ENCODE peak calls at places on chromosomes 13 and 19, in nine cellular contexts. Y, H, G, T, P, F, A, R and V are unnamed samples.

GRCh38 chr13:75258159-75258782 is 223.7 kb downstream of the TBC1D4 start:
- DNase-seq in G (peak), P (no peak), Y (no peak), H (no peak), A (peak), R (no peak), T (peak), F (peak), V (no peak)

GRCh38 chr19:38388310-38389100 is at the start of gene SPRED3:
- DNase-seq in T (peak), H (no peak), G (no peak), R (no peak), F (no peak), P (no peak), Y (no peak), A (peak), V (no peak)

GRCh38 chr19:57027360-57027759 is 92.4 kb upstream of the USP29 start:
- DNase-seq in T (no peak), H (no peak), Y (no peak), F (no peak), G (no peak), P (no peak), R (no peak), A (no peak), V (no peak)

GRCh38 chr19:32928806-32929205 is 43.0 kb downstream of the CEP89 start:
- DNase-seq in F (no peak), R (no peak), A (no peak), G (no peak), P (no peak), Y (no peak), T (no peak), H (no peak), V (no peak)

GRCh38 chr19:13163609-13164364 is 13.6 kb downstream of the IER2 start:
- DNase-seq in F (peak), Y (peak), T (no peak), H (peak), R (no peak), P (no peak), A (no peak), G (peak), V (no peak)

GRCh38 chr19:2084993-2085720 is 11.0 kb downstream of the MOB3A start:
- DNase-seq in G (peak), P (peak), A (no peak), F (peak), H (peak), Y (peak), T (no peak), R (peak), V (peak)

GRCh38 chr13:30021611-30022010 is 171.2 kb upstream of the UBL3 start:
- DNase-seq in A (no peak), T (no peak), G (peak), P (no peak), Y (no peak), H (no peak), R (no peak), F (peak), V (no peak)

GRCh38 chr13:68439821-68440220 is 1209.7 kb upstream of the PCDH9 start:
- DNase-seq in A (peak), H (no peak), R (no peak), P (no peak), Y (no peak), F (no peak), G (peak), T (no peak), V (no peak)

GRCh38 chr13:84574851-84575250 is 692.6 kb upstream of the SLITRK1 start:
- DNase-seq in T (peak), Y (no peak), A (no peak), G (peak), F (peak), P (no peak), H (no peak), R (no peak), V (no peak)

GRCh38 chr19:33202546-33203507 is 8.7 kb downstream of the LRP3 start:
- DNase-seq in A (no peak), G (no peak), R (no peak), Y (no peak), H (no peak), P (no peak), T (no peak), F (no peak), V (no peak)